ENCODE peak calls at places on chromosomes 1 and 21, in seven cellular contexts. O, I, F, B, C, P and K are unnamed samples.

GRCh38 chr1:176998396-176998795 is 166.1 kb downstream of the ASTN1 start:
- DNase-seq in O (no peak), I (no peak), F (no peak), B (no peak), C (no peak), P (no peak), K (no peak)

GRCh38 chr1:108569097-108569728 is 9.3 kb downstream of the EEIG2 start:
- DNase-seq in O (no peak), I (no peak), F (no peak), B (no peak), C (no peak), P (no peak), K (no peak)

GRCh38 chr1:17565551-17565971 is 26.1 kb downstream of the ARHGEF10L start:
- DNase-seq in O (no peak), I (no peak), F (no peak), B (no peak), C (no peak), P (no peak), K (no peak)

GRCh38 chr1:145961425-145962156 is 2.8 kb downstream of the ANKRD34A start:
- DNase-seq in O (no peak), I (peak), F (no peak), B (peak), C (peak), P (no peak), K (no peak)

GRCh38 chr1:225747566-225747965 is 30.1 kb upstream of the SRP9 start:
- DNase-seq in O (no peak), I (peak), F (no peak), B (no peak), C (no peak), P (no peak), K (no peak)

GRCh38 chr1:9630331-9631081 is 21.0 kb upstream of the PIK3CD start:
- DNase-seq in O (no peak), I (no peak), F (no peak), B (no peak), C (no peak), P (no peak), K (no peak)

GRCh38 chr21:41926068-41926806 is 27.6 kb downstream of the C2CD2 start:
- DNase-seq in O (peak), I (peak), F (peak), B (peak), C (no peak), P (no peak), K (no peak)

GRCh38 chr1:189429610-189430009 is 1048.1 kb downstream of the BRINP3 start:
- DNase-seq in O (peak), I (peak), F (no peak), B (peak), C (no peak), P (no peak), K (no peak)

GRCh38 chr1:101781437-101781836 is 215.3 kb downstream of the OLFM3 start:
- DNase-seq in O (no peak), I (peak), F (peak), B (peak), C (no peak), P (no peak), K (no peak)

GRCh38 chr1:218743861-218744505 is 398.8 kb downstream of the TGFB2 start:
- DNase-seq in O (no peak), I (no peak), F (no peak), B (no peak), C (no peak), P (no peak), K (no peak)

GRCh38 chr21:31900121-31900895 is 27.5 kb downstream of the HUNK start:
- DNase-seq in O (no peak), I (peak), F (no peak), B (no peak), C (no peak), P (no peak), K (no peak)

GRCh38 chr1:173255214-173255813 is 48.2 kb upstream of the TNFSF4 start:
- DNase-seq in O (peak), I (peak), F (no peak), B (peak), C (no peak), P (no peak), K (no peak)

GRCh38 chr1:59673575-59674467 is 140.9 kb upstream of the HOOK1 start:
- DNase-seq in O (no peak), I (peak), F (peak), B (no peak), C (no peak), P (no peak), K (no peak)

GRCh38 chr1:116314305-116314919 is 58.6 kb upstream of the ATP1A1 start:
- DNase-seq in O (no peak), I (no peak), F (no peak), B (peak), C (no peak), P (no peak), K (no peak)

GRCh38 chr21:45074048-45074817 is at the start of gene ADARB1:
- DNase-seq in O (no peak), I (peak), F (peak), B (peak), C (peak), P (no peak), K (peak)

GRCh38 chr1:247448107-247448778 is 9.7 kb downstream of the OR2B11 start:
- DNase-seq in O (no peak), I (peak), F (peak), B (peak), C (peak), P (no peak), K (no peak)

GRCh38 chr1:197674286-197674685 is 101.0 kb downstream of the DENND1B start:
- DNase-seq in O (no peak), I (no peak), F (no peak), B (no peak), C (no peak), P (no peak), K (no peak)

GRCh38 chr21:15289896-15290841 is 225.4 kb upstream of the NRIP1 start:
- DNase-seq in O (no peak), I (peak), F (peak), B (no peak), C (no peak), P (no peak), K (no peak)

GRCh38 chr1:197184190-197184589 is 37.7 kb upstream of the ASPM start:
- DNase-seq in O (no peak), I (no peak), F (no peak), B (peak), C (no peak), P (no peak), K (no peak)

GRCh38 chr1:221839794-221840395 is 98.0 kb upstream of the DUSP10 start:
- DNase-seq in O (no peak), I (peak), F (no peak), B (peak), C (no peak), P (no peak), K (no peak)

GRCh38 chr1:80375662-80376061 is 1369.1 kb upstream of the ADGRL4 start:
- DNase-seq in O (peak), I (no peak), F (no peak), B (peak), C (no peak), P (no peak), K (no peak)

GRCh38 chr1:230153655-230154296 is 86.7 kb downstream of the GALNT2 start:
- DNase-seq in O (no peak), I (peak), F (no peak), B (peak), C (no peak), P (no peak), K (no peak)

GRCh38 chr1:167136191-167136614 is 42.3 kb downstream of the STYXL2 start:
- DNase-seq in O (no peak), I (peak), F (no peak), B (peak), C (no peak), P (no peak), K (no peak)

GRCh38 chr1:224212618-224213037 is 29.6 kb downstream of the DEGS1 start:
- DNase-seq in O (no peak), I (peak), F (no peak), B (no peak), C (no peak), P (no peak), K (no peak)

GRCh38 chr21:46152939-46153258 is 2.5 kb downstream of the FTCD start:
- DNase-seq in O (no peak), I (no peak), F (no peak), B (no peak), C (peak), P (no peak), K (no peak)

GRCh38 chr1:158794247-158794646 is 13.2 kb upstream of the OR6N2 start:
- DNase-seq in O (no peak), I (no peak), F (no peak), B (no peak), C (no peak), P (no peak), K (no peak)

GRCh38 chr1:161864577-161864976 is 98.5 kb downstream of the ATF6 start:
- DNase-seq in O (no peak), I (peak), F (no peak), B (peak), C (no peak), P (no peak), K (no peak)
- TF ChIP-seq CTCF in O (peak), I (peak), F (no peak), B (peak), C (peak), P (no peak), K (peak)

GRCh38 chr1:94329986-94330385 is 88.2 kb upstream of the ABCD3 start:
- DNase-seq in O (no peak), I (peak), F (no peak), B (peak), C (peak), P (no peak), K (no peak)
- TF ChIP-seq CTCF in O (peak), I (peak), F (peak), B (peak), C (peak), P (no peak), K (no peak)

DNA sequence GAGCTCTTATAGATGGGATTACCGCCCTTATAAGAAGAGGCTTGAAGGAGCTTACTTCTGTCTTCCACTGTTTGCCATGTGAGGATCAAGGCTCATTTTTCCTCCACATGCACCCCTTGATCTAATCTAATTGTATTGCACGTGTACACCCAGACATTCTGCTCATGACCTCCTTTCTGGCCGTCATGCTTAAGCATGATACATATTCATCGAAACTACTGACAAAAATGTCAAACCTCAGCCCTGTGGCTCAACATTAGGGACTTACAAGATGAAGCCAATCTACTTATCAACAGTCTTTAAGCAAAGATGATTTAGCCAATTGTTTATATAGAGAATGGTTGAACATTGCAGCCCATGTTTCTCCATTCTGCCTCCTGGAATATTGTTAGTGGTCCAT is 127.6 kb downstream of the XCL2 start:
- DNase-seq in O (no peak), I (no peak), F (no peak), B (no peak), C (no peak), P (no peak), K (no peak)
- TF ChIP-seq CTCF in O (no peak), I (no peak), F (no peak), B (no peak), C (no peak), P (no peak), K (no peak)

GRCh38 chr1:193059282-193060225 is at the start of the genes RO60 and UCHL5:
- DNase-seq in O (peak), I (peak), F (peak), B (peak), C (peak), P (peak), K (peak)
- TF ChIP-seq CTCF in O (no peak), I (no peak), F (peak), B (no peak), C (no peak), P (no peak), K (no peak)

GRCh38 chr1:53139911-53140310 is 2.5 kb downstream of the SLC1A7 start:
- DNase-seq in O (no peak), I (no peak), F (no peak), B (peak), C (no peak), P (no peak), K (no peak)

GRCh38 chr1:53134961-53135734 is 7.3 kb downstream of the SLC1A7 start:
- DNase-seq in O (peak), I (peak), F (no peak), B (peak), C (no peak), P (peak), K (no peak)

GRCh38 chr1:53135735-53136114 is 6.7 kb downstream of the SLC1A7 start:
- DNase-seq in O (peak), I (no peak), F (no peak), B (peak), C (no peak), P (peak), K (no peak)

GRCh38 chr1:53138991-53139884 is 3.2 kb downstream of the SLC1A7 start:
- DNase-seq in O (no peak), I (no peak), F (no peak), B (no peak), C (no peak), P (no peak), K (no peak)

GRCh38 chr1:53137729-53138128 is 4.7 kb downstream of the SLC1A7 start:
- DNase-seq in O (no peak), I (no peak), F (no peak), B (no peak), C (no peak), P (no peak), K (no peak)
- TF ChIP-seq CTCF in O (no peak), I (no peak), F (no peak), B (peak), C (no peak), P (no peak), K (peak)

GRCh38 chr1:234543442-234544093 is 64.6 kb upstream of the TARBP1 start:
- DNase-seq in O (no peak), I (no peak), F (no peak), B (no peak), C (peak), P (no peak), K (no peak)
- TF ChIP-seq CTCF in O (no peak), I (no peak), F (no peak), B (no peak), C (no peak), P (no peak), K (no peak)

DNA sequence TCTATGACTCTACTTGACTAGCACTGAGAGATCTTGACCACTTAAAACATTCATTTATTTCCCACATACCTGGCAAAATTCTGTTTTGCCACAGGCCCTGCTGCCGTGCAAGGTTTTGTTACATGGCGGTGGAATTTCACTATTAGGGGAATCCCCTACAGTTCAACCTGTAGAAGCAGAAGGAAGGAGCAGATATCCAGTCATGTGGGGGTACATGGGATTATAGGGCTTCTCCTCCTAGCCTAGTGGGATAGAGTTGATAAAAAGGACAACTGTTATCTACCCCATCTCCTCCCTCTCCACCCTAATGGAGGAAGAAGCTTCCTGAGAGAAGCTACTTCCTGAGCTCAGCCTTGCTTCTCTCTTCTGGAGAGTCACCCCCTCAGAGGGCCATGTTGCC is 17.7 kb upstream of the PROK1 start:
- DNase-seq in O (no peak), I (no peak), F (no peak), B (no peak), C (no peak), P (no peak), K (no peak)
- TF ChIP-seq CTCF in O (no peak), I (no peak), F (no peak), B (no peak), C (no peak), P (no peak), K (no peak)

GRCh38 chr1:165152727-165153126 is 203.8 kb downstream of the LMX1A start:
- DNase-seq in O (no peak), I (peak), F (no peak), B (no peak), C (no peak), P (no peak), K (no peak)
- TF ChIP-seq CTCF in O (no peak), I (peak), F (peak), B (no peak), C (peak), P (no peak), K (peak)